ENCODE peak calls at places on chromosome 19, in eight cellular contexts. V is A549, R is breast epithelium, Q is uterus, U is transverse colon, X is tibial nerve, W is HCT116, N is body of pancreas. H is an unnamed sample.

GRCh38 chr19:15248648-15249559 is 16.7 kb upstream of the EPHX3 start:
- DNase-seq in Q (peak; percentile 84), V (peak; percentile 65), U (peak; percentile 74), N (peak; percentile 70), W (no peak), X (peak; percentile 77), R (no peak), H (peak; percentile 91)

GRCh38 chr19:18021121-18021755 is 13.3 kb downstream of the ARRDC2 start:
- DNase-seq in X (peak; percentile 78), W (no peak), U (peak; percentile 78), R (peak; percentile 79), N (peak; percentile 86), Q (peak; percentile 81), V (peak; percentile 65), H (peak; percentile 88)

GRCh38 chr19:10416380-10417257 is 3.7 kb upstream of the PDE4A start:
- DNase-seq in W (peak; percentile 89), Q (no peak), V (peak; percentile 95), N (peak; percentile 92), X (peak; percentile 68), U (peak; percentile 90), R (peak; percentile 74), H (peak; percentile 90)

GRCh38 chr19:49858591-49858985 is 7.6 kb downstream of the PTOV1 start:
- DNase-seq in X (no peak), V (no peak), N (no peak), R (no peak), W (no peak), U (no peak), Q (peak; percentile 25), H (no peak)

GRCh38 chr19:56400485-56400884 is 3.6 kb upstream of the ZNF583 start:
- DNase-seq in N (no peak), W (no peak), R (no peak), X (no peak), Q (no peak), U (no peak), V (no peak), H (no peak)

GRCh38 chr19:18646535-18647370 is 9.9 kb downstream of the KLHL26 start:
- DNase-seq in U (no peak), Q (no peak), W (no peak), R (no peak), N (no peak), X (no peak), V (no peak), H (no peak)

GRCh38 chr19:19554074-19555023 is 16.3 kb downstream of the CILP2 start:
- DNase-seq in W (no peak), N (peak; percentile 23), Q (no peak), U (peak; percentile 62), X (peak; percentile 49), R (no peak), V (no peak), H (peak; percentile 21)

GRCh38 chr19:6057651-6058365 is 52.5 kb downstream of the RFX2 start:
- DNase-seq in X (no peak), W (no peak), Q (no peak), V (no peak), U (no peak), N (no peak), R (peak; percentile 47), H (no peak)

GRCh38 chr19:8257052-8257443 is 47.9 kb downstream of the CERS4 start:
- DNase-seq in U (no peak), Q (no peak), R (no peak), N (no peak), V (peak; percentile 35), W (no peak), X (no peak), H (no peak)

GRCh38 chr19:54470276-54470887 is 2.7 kb downstream of the CDC42EP5 start:
- DNase-seq in N (no peak), W (no peak), R (no peak), V (no peak), X (no peak), U (no peak), Q (no peak), H (no peak)

GRCh38 chr19:18479964-18480723 is 41.7 kb downstream of the ELL start:
- DNase-seq in Q (peak; percentile 78), V (no peak), U (peak; percentile 68), R (no peak), N (peak; percentile 78), W (no peak), X (peak; percentile 84), H (peak; percentile 64)

GRCh38 chr19:38839816-38840582 is 8.4 kb upstream of the ECH1 start:
- DNase-seq in N (no peak), Q (no peak), V (no peak), U (no peak), R (no peak), W (no peak), X (no peak), H (peak; percentile 40)

GRCh38 chr19:40576585-40577451 is at the start of gene SHKBP1:
- DNase-seq in W (peak; percentile 93), N (peak; percentile 95), X (peak; percentile 93), Q (peak; percentile 96), R (peak; percentile 94), V (peak; percentile 99), U (peak; percentile 96), H (peak; percentile 92)

GRCh38 chr19:38718747-38719543 is 25.3 kb downstream of the CAPN12 start:
- DNase-seq in W (no peak), X (no peak), Q (no peak), N (peak; percentile 69), R (no peak), U (no peak), V (peak; percentile 61), H (no peak)

GRCh38 chr19:2474232-2475017 is 1.5 kb upstream of the GADD45B start:
- DNase-seq in Q (peak; percentile 84), X (peak; percentile 75), U (peak; percentile 86), V (peak; percentile 82), N (peak; percentile 84), W (no peak), R (peak; percentile 84), H (peak; percentile 87)
- TF ChIP-seq POLR2A in Q (no peak), X (peak; percentile 11), U (no peak), V (no peak), N (no peak), W (no peak), R (no peak), H (no peak)

GRCh38 chr19:47582320-47582909 is 9.5 kb upstream of the ZNF541 start:
- DNase-seq in W (no peak), V (no peak), X (no peak), Q (no peak), U (no peak), N (no peak), R (no peak), H (peak; percentile 85)

GRCh38 chr19:47580397-47580796 is 7.4 kb upstream of the ZNF541 start:
- DNase-seq in Q (no peak), N (no peak), R (no peak), X (no peak), W (no peak), V (no peak), U (no peak), H (no peak)

GRCh38 chr19:47587295-47587694 is 14.3 kb upstream of the ZNF541 start:
- DNase-seq in W (no peak), X (no peak), U (no peak), N (no peak), Q (no peak), R (no peak), V (no peak), H (peak; percentile 51)

DNA sequence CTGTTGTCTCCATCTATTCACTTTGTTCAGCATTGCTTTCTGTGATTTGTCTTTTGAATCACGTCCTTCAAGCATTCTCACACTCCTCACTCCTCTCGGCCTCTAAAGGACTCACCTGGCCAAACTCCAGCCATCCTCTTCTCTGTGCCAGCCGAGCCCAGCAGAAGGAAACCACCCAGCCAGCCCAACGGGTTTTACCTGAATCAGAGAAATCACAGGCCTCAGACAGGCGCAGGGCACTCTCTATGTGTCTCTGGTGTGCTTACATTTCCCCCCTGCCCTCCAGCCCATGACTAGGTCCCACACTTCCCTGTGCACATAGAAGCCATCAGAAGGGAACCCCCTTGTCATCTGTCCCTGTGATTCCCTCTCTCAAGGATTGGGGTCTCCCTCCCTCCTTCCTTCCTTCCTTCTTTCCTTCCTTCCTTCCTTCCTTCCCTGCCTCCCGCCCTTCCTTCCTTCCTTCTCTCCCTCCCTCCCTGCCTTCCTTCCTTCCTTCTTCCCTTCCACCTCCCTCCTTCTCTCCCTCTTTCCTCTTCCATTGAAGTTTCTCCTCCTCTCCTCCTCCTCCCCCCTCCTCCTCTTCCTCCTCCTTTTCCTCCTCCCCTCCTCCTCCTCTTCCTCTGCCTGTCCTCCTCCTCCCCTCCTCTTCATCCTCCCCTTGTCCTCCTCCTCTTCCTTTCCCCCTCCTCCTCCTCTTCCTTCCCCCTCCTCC is 8.8 kb upstream of the ZNF541 start:
- DNase-seq in V (no peak), W (no peak), X (no peak), N (no peak), Q (no peak), R (peak; percentile 85), U (no peak), H (no peak)
- H3K27ac ChIP-seq in V (no peak overlapping the region), W (no peak overlapping the region), X (no peak overlapping the region), N (no peak overlapping the region), Q (peak overlapping the region; percentile 55), R (peak overlapping the region; percentile 79), U (no peak overlapping the region), H (peak overlapping the region; percentile 91)

GRCh38 chr19:13152854-13153626 is 2.8 kb downstream of the IER2 start:
- DNase-seq in Q (peak; percentile 97), V (peak; percentile 95), W (peak; percentile 93), X (peak; percentile 99), N (peak; percentile 97), R (peak; percentile 99), U (peak; percentile 97), H (peak; percentile 93)

GRCh38 chr19:13154241-13154778 is 4.1 kb downstream of the IER2 start:
- DNase-seq in U (peak; percentile 93), V (peak; percentile 65), N (peak; percentile 95), Q (peak; percentile 98), W (no peak), R (peak; percentile 93), X (peak; percentile 92), H (peak; percentile 95)

GRCh38 chr19:13153627-13154240 is 3.5 kb downstream of the IER2 start:
- DNase-seq in R (no peak), Q (peak; percentile 40), X (no peak), W (no peak), U (peak; percentile 47), V (no peak), N (peak; percentile 60), H (no peak)

GRCh38 chr19:13155472-13156284 is 5.5 kb downstream of the IER2 start:
- DNase-seq in Q (peak; percentile 82), R (peak; percentile 82), V (peak; percentile 81), N (peak; percentile 88), W (no peak), U (peak; percentile 88), X (peak; percentile 67), H (peak; percentile 76)

DNA sequence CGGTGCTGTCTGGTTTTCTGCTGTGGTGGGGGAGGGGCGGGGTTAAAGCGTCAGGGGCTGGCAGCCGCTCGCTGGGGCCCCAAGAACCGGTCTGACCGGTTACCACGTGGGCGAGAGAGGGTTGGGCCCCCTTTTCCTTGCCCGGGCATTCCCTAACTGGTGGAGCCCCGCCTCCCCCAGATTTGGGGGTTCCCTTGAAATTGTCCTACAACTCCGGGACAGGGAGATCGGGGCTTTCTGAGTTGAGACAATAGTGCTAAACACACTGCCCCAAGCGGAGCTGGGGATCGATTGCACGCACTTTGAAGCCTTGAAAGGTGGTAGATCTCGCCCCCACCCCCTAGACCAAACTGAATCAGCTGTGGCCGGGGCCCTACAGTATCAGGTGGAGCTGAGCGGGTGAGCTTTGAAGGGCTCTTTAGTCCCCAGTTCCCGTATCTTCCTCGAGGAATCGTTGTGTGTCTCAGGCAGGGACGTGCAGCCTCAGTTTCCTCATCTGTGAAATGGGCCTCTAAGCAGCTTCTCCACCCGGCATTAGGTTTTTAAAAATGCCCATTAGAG is 4.8 kb downstream of the IER2 start:
- DNase-seq in U (peak; percentile 92), W (peak; percentile 91), V (no peak), N (peak; percentile 94), Q (peak; percentile 74), X (peak; percentile 43), R (peak; percentile 96), H (peak; percentile 65)
- TF ChIP-seq POLR2A in U (peak; percentile 21), W (peak; percentile 91), V (no peak), N (peak; percentile 52), Q (no peak), X (no peak), R (peak; percentile 32), H (no peak)

GRCh38 chr19:34213283-34213682 is 41.0 kb downstream of the LSM14A start:
- DNase-seq in V (no peak), R (no peak), X (no peak), N (no peak), Q (no peak), W (no peak), U (no peak), H (no peak)
- H3K27ac ChIP-seq in V (no peak overlapping the region), R (no peak overlapping the region), X (no peak overlapping the region), N (no peak overlapping the region), Q (no peak overlapping the region), W (no peak overlapping the region), U (no peak overlapping the region), H (no peak overlapping the region)